ENCODE peak calls at places on chromosome 1, in four cellular contexts. L, H, W and G are unnamed samples.

GRCh38 chr1:207806531-207807394 is 54.9 kb downstream of the CD46 start:
- DNase-seq in L (no peak), H (peak), W (no peak), G (no peak)

GRCh38 chr1:216325336-216325735 is 97.9 kb downstream of the USH2A start:
- DNase-seq in L (no peak), H (no peak), W (no peak), G (no peak)

GRCh38 chr1:196361112-196361714 is 247.0 kb downstream of the KCNT2 start:
- DNase-seq in L (no peak), H (no peak), W (no peak), G (peak)

GRCh38 chr1:66346057-66346795 is 187.7 kb upstream of the SGIP1 start:
- DNase-seq in L (no peak), H (no peak), W (no peak), G (no peak)

GRCh38 chr1:10733967-10734366 is 62.5 kb downstream of the CASZ1 start:
- DNase-seq in L (peak), H (peak), W (no peak), G (peak)

GRCh38 chr1:26281971-26282693 is 2.2 kb downstream of the SH3BGRL3 start:
- DNase-seq in L (no peak), H (peak), W (no peak), G (peak)

GRCh38 chr1:43973981-43974442 is 748 bp upstream of the ATP6V0B start:
- DNase-seq in L (no peak), H (peak), W (no peak), G (no peak)

GRCh38 chr1:35558374-35559316 is 1.0 kb downstream of the NCDN start:
- DNase-seq in L (no peak), H (peak), W (no peak), G (peak)

GRCh38 chr1:66739401-66740157 is 12.7 kb upstream of the DYNLT5 start:
- DNase-seq in L (no peak), H (no peak), W (no peak), G (no peak)

GRCh38 chr1:91278754-91279153 is 125.9 kb downstream of the HFM1 start:
- DNase-seq in L (no peak), H (no peak), W (no peak), G (no peak)